ENCODE peak calls at places on chromosomes 2 and 18, in ten cellular contexts. One of them, this sample, is unnamed. For H3K27me3, the result is how much of the 10 kb centered on the place peaks cover.

GRCh38 chr2:227745594-227745993 is at the start of gene SCYGR8:
- DNase-seq in brain microvascular endothelial cell: no peak
- DNase-seq in IMR-90: no peak
- DNase-seq in adrenal gland: no peak
- DNase-seq in aorta: no peak
- DNase-seq in thoracic aorta: no peak
- DNase-seq in transverse colon: no peak
- DNase-seq in tibial nerve: no peak
- DNase-seq in breast epithelium: no peak
- DNase-seq in trophoblast cell: no peak
- DNase-seq in this sample: no peak

GRCh38 chr2:101223814-101224231 is 28.9 kb upstream of the CNOT11 start:
- DNase-seq in transverse colon: peak
- DNase-seq in aorta: no peak
- DNase-seq in tibial nerve: no peak
- DNase-seq in breast epithelium: no peak
- DNase-seq in brain microvascular endothelial cell: no peak
- DNase-seq in adrenal gland: no peak
- DNase-seq in thoracic aorta: no peak
- DNase-seq in IMR-90: no peak
- DNase-seq in trophoblast cell: no peak
- DNase-seq in this sample: no peak

GRCh38 chr2:98280376-98281102 is 65.7 kb upstream of the CNGA3 start:
- DNase-seq in brain microvascular endothelial cell: no peak
- DNase-seq in breast epithelium: no peak
- DNase-seq in trophoblast cell: no peak
- DNase-seq in tibial nerve: no peak
- DNase-seq in aorta: no peak
- DNase-seq in IMR-90: no peak
- DNase-seq in transverse colon: peak
- DNase-seq in adrenal gland: no peak
- DNase-seq in thoracic aorta: no peak
- DNase-seq in this sample: no peak

GRCh38 chr2:221258464-221258863 is 313.6 kb downstream of the EPHA4 start:
- DNase-seq in trophoblast cell: no peak
- DNase-seq in transverse colon: no peak
- DNase-seq in tibial nerve: no peak
- DNase-seq in thoracic aorta: no peak
- DNase-seq in brain microvascular endothelial cell: no peak
- DNase-seq in IMR-90: no peak
- DNase-seq in aorta: no peak
- DNase-seq in adrenal gland: no peak
- DNase-seq in breast epithelium: no peak
- DNase-seq in this sample: no peak

GRCh38 chr2:163011035-163011434 is 172.5 kb upstream of the KCNH7 start:
- DNase-seq in tibial nerve: no peak
- DNase-seq in brain microvascular endothelial cell: no peak
- DNase-seq in IMR-90: no peak
- DNase-seq in thoracic aorta: no peak
- DNase-seq in aorta: no peak
- DNase-seq in adrenal gland: no peak
- DNase-seq in trophoblast cell: no peak
- DNase-seq in transverse colon: no peak
- DNase-seq in breast epithelium: no peak
- DNase-seq in this sample: no peak

GRCh38 chr2:45578056-45578843 is 32.8 kb downstream of the SRBD1 start:
- DNase-seq in IMR-90: peak
- DNase-seq in trophoblast cell: peak
- DNase-seq in transverse colon: peak
- DNase-seq in tibial nerve: no peak
- DNase-seq in breast epithelium: no peak
- DNase-seq in adrenal gland: no peak
- DNase-seq in thoracic aorta: no peak
- DNase-seq in aorta: no peak
- DNase-seq in brain microvascular endothelial cell: peak
- DNase-seq in this sample: no peak

GRCh38 chr2:24047703-24048033 is 477 bp upstream of the WDCP start:
- DNase-seq in brain microvascular endothelial cell: no peak
- DNase-seq in adrenal gland: no peak
- DNase-seq in aorta: no peak
- DNase-seq in transverse colon: no peak
- DNase-seq in thoracic aorta: no peak
- DNase-seq in breast epithelium: no peak
- DNase-seq in trophoblast cell: no peak
- DNase-seq in IMR-90: no peak
- DNase-seq in tibial nerve: no peak
- DNase-seq in this sample: no peak

GRCh38 chr2:196218109-196218508 is 46.7 kb upstream of the STK17B start:
- DNase-seq in IMR-90: no peak
- DNase-seq in tibial nerve: no peak
- DNase-seq in transverse colon: no peak
- DNase-seq in breast epithelium: no peak
- DNase-seq in adrenal gland: no peak
- DNase-seq in thoracic aorta: no peak
- DNase-seq in trophoblast cell: no peak
- DNase-seq in brain microvascular endothelial cell: no peak
- DNase-seq in aorta: no peak
- DNase-seq in this sample: no peak

GRCh38 chr2:122627388-122627787 is 871.9 kb downstream of the TSN start:
- DNase-seq in tibial nerve: no peak
- DNase-seq in brain microvascular endothelial cell: peak
- DNase-seq in aorta: no peak
- DNase-seq in thoracic aorta: no peak
- DNase-seq in adrenal gland: no peak
- DNase-seq in IMR-90: no peak
- DNase-seq in trophoblast cell: no peak
- DNase-seq in breast epithelium: no peak
- DNase-seq in transverse colon: no peak
- DNase-seq in this sample: no peak

GRCh38 chr18:60021556-60021955 is 121.8 kb downstream of the PMAIP1 start:
- DNase-seq in aorta: no peak
- DNase-seq in transverse colon: no peak
- DNase-seq in trophoblast cell: no peak
- DNase-seq in breast epithelium: no peak
- DNase-seq in IMR-90: no peak
- DNase-seq in brain microvascular endothelial cell: no peak
- DNase-seq in thoracic aorta: no peak
- DNase-seq in tibial nerve: no peak
- DNase-seq in adrenal gland: no peak
- DNase-seq in this sample: no peak

GRCh38 chr2:223837290-223838061 is at the start of gene AP1S3:
- DNase-seq in trophoblast cell: peak
- DNase-seq in aorta: peak
- DNase-seq in brain microvascular endothelial cell: peak
- DNase-seq in transverse colon: peak
- DNase-seq in breast epithelium: peak
- DNase-seq in adrenal gland: peak
- DNase-seq in tibial nerve: peak
- DNase-seq in thoracic aorta: no peak
- DNase-seq in IMR-90: peak
- DNase-seq in this sample: peak

GRCh38 chr18:23515911-23516546 is 12.7 kb downstream of the RMC1 start:
- DNase-seq in thoracic aorta: no peak
- DNase-seq in adrenal gland: peak
- DNase-seq in aorta: peak
- DNase-seq in tibial nerve: peak
- DNase-seq in brain microvascular endothelial cell: peak
- DNase-seq in IMR-90: peak
- DNase-seq in transverse colon: peak
- DNase-seq in trophoblast cell: peak
- DNase-seq in breast epithelium: peak
- DNase-seq in this sample: peak

GRCh38 chr2:15893689-15894325 is 46.5 kb upstream of the MYCN start:
- DNase-seq in breast epithelium: peak
- DNase-seq in trophoblast cell: no peak
- DNase-seq in transverse colon: no peak
- DNase-seq in aorta: no peak
- DNase-seq in tibial nerve: no peak
- DNase-seq in brain microvascular endothelial cell: no peak
- DNase-seq in thoracic aorta: no peak
- DNase-seq in IMR-90: no peak
- DNase-seq in adrenal gland: no peak
- DNase-seq in this sample: no peak

GRCh38 chr2:181656450-181657261 is at the start of gene CERKL:
- DNase-seq in tibial nerve: no peak
- DNase-seq in adrenal gland: peak
- DNase-seq in transverse colon: peak
- DNase-seq in breast epithelium: no peak
- DNase-seq in aorta: peak
- DNase-seq in IMR-90: peak
- DNase-seq in thoracic aorta: no peak
- DNase-seq in brain microvascular endothelial cell: no peak
- DNase-seq in trophoblast cell: peak
- DNase-seq in this sample: peak

GRCh38 chr2:189393440-189394111 is 47.7 kb upstream of the WDR75 start:
- DNase-seq in brain microvascular endothelial cell: peak
- DNase-seq in IMR-90: peak
- DNase-seq in tibial nerve: no peak
- DNase-seq in thoracic aorta: no peak
- DNase-seq in breast epithelium: no peak
- DNase-seq in trophoblast cell: peak
- DNase-seq in aorta: no peak
- DNase-seq in transverse colon: no peak
- DNase-seq in adrenal gland: no peak
- DNase-seq in this sample: no peak

GRCh38 chr2:183267148-183267827 is 143.0 kb downstream of the NUP35 start:
- DNase-seq in transverse colon: no peak
- DNase-seq in adrenal gland: no peak
- DNase-seq in breast epithelium: no peak
- DNase-seq in brain microvascular endothelial cell: no peak
- DNase-seq in tibial nerve: no peak
- DNase-seq in thoracic aorta: no peak
- DNase-seq in aorta: no peak
- DNase-seq in IMR-90: no peak
- DNase-seq in trophoblast cell: no peak
- DNase-seq in this sample: no peak

GRCh38 chr2:55961318-55961911 is 37.8 kb upstream of the EFEMP1 start:
- DNase-seq in brain microvascular endothelial cell: peak
- DNase-seq in IMR-90: peak
- DNase-seq in aorta: no peak
- DNase-seq in thoracic aorta: no peak
- DNase-seq in tibial nerve: peak
- DNase-seq in adrenal gland: no peak
- DNase-seq in transverse colon: no peak
- DNase-seq in trophoblast cell: no peak
- DNase-seq in breast epithelium: peak
- DNase-seq in this sample: no peak

GRCh38 chr2:213145723-213146242 is 5.6 kb downstream of the IKZF2 start:
- DNase-seq in trophoblast cell: no peak
- DNase-seq in IMR-90: no peak
- DNase-seq in transverse colon: no peak
- DNase-seq in breast epithelium: no peak
- DNase-seq in tibial nerve: no peak
- DNase-seq in adrenal gland: no peak
- DNase-seq in brain microvascular endothelial cell: no peak
- DNase-seq in thoracic aorta: no peak
- DNase-seq in aorta: no peak
- DNase-seq in this sample: no peak

GRCh38 chr2:73250872-73251846 is 17.1 kb downstream of the CCT7 start:
- DNase-seq in trophoblast cell: no peak
- DNase-seq in transverse colon: no peak
- DNase-seq in breast epithelium: no peak
- DNase-seq in IMR-90: no peak
- DNase-seq in adrenal gland: no peak
- DNase-seq in thoracic aorta: no peak
- DNase-seq in aorta: peak
- DNase-seq in brain microvascular endothelial cell: no peak
- DNase-seq in tibial nerve: no peak
- DNase-seq in this sample: no peak

GRCh38 chr18:5461056-5461455 is 82.7 kb downstream of the EPB41L3 start:
- DNase-seq in adrenal gland: no peak
- DNase-seq in breast epithelium: no peak
- DNase-seq in IMR-90: peak
- DNase-seq in aorta: no peak
- DNase-seq in transverse colon: no peak
- DNase-seq in tibial nerve: no peak
- DNase-seq in trophoblast cell: no peak
- DNase-seq in thoracic aorta: no peak
- DNase-seq in brain microvascular endothelial cell: no peak
- DNase-seq in this sample: no peak

GRCh38 chr18:54506516-54507261 is 84.4 kb upstream of the DYNAP start:
- DNase-seq in aorta: no peak
- DNase-seq in brain microvascular endothelial cell: no peak
- DNase-seq in IMR-90: no peak
- DNase-seq in transverse colon: no peak
- DNase-seq in thoracic aorta: no peak
- DNase-seq in trophoblast cell: no peak
- DNase-seq in adrenal gland: no peak
- DNase-seq in breast epithelium: no peak
- DNase-seq in tibial nerve: no peak
- DNase-seq in this sample: no peak

GRCh38 chr2:237488295-237488694 is 1.2 kb downstream of the MLPH start:
- DNase-seq in IMR-90: no peak
- DNase-seq in brain microvascular endothelial cell: no peak
- DNase-seq in tibial nerve: no peak
- DNase-seq in trophoblast cell: no peak
- DNase-seq in thoracic aorta: no peak
- DNase-seq in transverse colon: no peak
- DNase-seq in aorta: peak
- DNase-seq in adrenal gland: no peak
- DNase-seq in breast epithelium: no peak
- DNase-seq in this sample: peak
- H3K27me3 ChIP-seq in IMR-90: under half
- H3K27me3 ChIP-seq in brain microvascular endothelial cell: under half
- H3K27me3 ChIP-seq in tibial nerve: under half
- H3K27me3 ChIP-seq in trophoblast cell: under half
- H3K27me3 ChIP-seq in thoracic aorta: under half
- H3K27me3 ChIP-seq in transverse colon: under half
- H3K27me3 ChIP-seq in aorta: under half
- H3K27me3 ChIP-seq in adrenal gland: under half
- H3K27me3 ChIP-seq in breast epithelium: under half
- H3K27me3 ChIP-seq in this sample: half or more

GRCh38 chr2:234670052-234670451 is 173.2 kb upstream of the ARL4C start:
- DNase-seq in adrenal gland: no peak
- DNase-seq in trophoblast cell: peak
- DNase-seq in tibial nerve: no peak
- DNase-seq in brain microvascular endothelial cell: peak
- DNase-seq in breast epithelium: no peak
- DNase-seq in aorta: no peak
- DNase-seq in transverse colon: no peak
- DNase-seq in thoracic aorta: no peak
- DNase-seq in IMR-90: peak
- DNase-seq in this sample: no peak
- H3K27me3 ChIP-seq in adrenal gland: under half
- H3K27me3 ChIP-seq in trophoblast cell: under half
- H3K27me3 ChIP-seq in tibial nerve: under half
- H3K27me3 ChIP-seq in brain microvascular endothelial cell: under half
- H3K27me3 ChIP-seq in breast epithelium: under half
- H3K27me3 ChIP-seq in aorta: under half
- H3K27me3 ChIP-seq in transverse colon: under half
- H3K27me3 ChIP-seq in thoracic aorta: under half
- H3K27me3 ChIP-seq in IMR-90: under half
- H3K27me3 ChIP-seq in this sample: under half

GRCh38 chr18:63936932-63937393 is 12.1 kb upstream of the HMSD start:
- DNase-seq in transverse colon: no peak
- DNase-seq in aorta: no peak
- DNase-seq in IMR-90: no peak
- DNase-seq in brain microvascular endothelial cell: no peak
- DNase-seq in tibial nerve: no peak
- DNase-seq in breast epithelium: no peak
- DNase-seq in trophoblast cell: no peak
- DNase-seq in adrenal gland: no peak
- DNase-seq in thoracic aorta: no peak
- DNase-seq in this sample: no peak
- H3K27me3 ChIP-seq in transverse colon: under half
- H3K27me3 ChIP-seq in aorta: under half
- H3K27me3 ChIP-seq in IMR-90: under half
- H3K27me3 ChIP-seq in brain microvascular endothelial cell: under half
- H3K27me3 ChIP-seq in tibial nerve: under half
- H3K27me3 ChIP-seq in breast epithelium: under half
- H3K27me3 ChIP-seq in trophoblast cell: under half
- H3K27me3 ChIP-seq in adrenal gland: under half
- H3K27me3 ChIP-seq in thoracic aorta: under half
- H3K27me3 ChIP-seq in this sample: under half

GRCh38 chr2:118842687-118843491 is 4.6 kb downstream of the EN1 start:
- DNase-seq in IMR-90: no peak
- DNase-seq in adrenal gland: no peak
- DNase-seq in breast epithelium: no peak
- DNase-seq in thoracic aorta: no peak
- DNase-seq in aorta: no peak
- DNase-seq in tibial nerve: no peak
- DNase-seq in transverse colon: no peak
- DNase-seq in trophoblast cell: no peak
- DNase-seq in brain microvascular endothelial cell: no peak
- DNase-seq in this sample: peak
- H3K27me3 ChIP-seq in IMR-90: half or more
- H3K27me3 ChIP-seq in adrenal gland: half or more
- H3K27me3 ChIP-seq in breast epithelium: under half
- H3K27me3 ChIP-seq in thoracic aorta: under half
- H3K27me3 ChIP-seq in aorta: under half
- H3K27me3 ChIP-seq in tibial nerve: half or more
- H3K27me3 ChIP-seq in transverse colon: half or more
- H3K27me3 ChIP-seq in trophoblast cell: half or more
- H3K27me3 ChIP-seq in brain microvascular endothelial cell: half or more
- H3K27me3 ChIP-seq in this sample: half or more